ENCODE peak calls at places on chromosomes 16 and 17, in five cellular contexts. Z is non-pigmented ciliary epithelial cell; E is heart right ventricle; W is adrenal gland; R is activated CD4-positive, alpha-beta memory T cell treated with anti-CD3 and anti-CD28 coated beads for 36 hours. B is an unnamed sample.

GRCh38 chr16:66895697-66895995 is 15.3 kb downstream of the PDP2 start:
- DNase-seq in E (no peak), Z (no peak), R (no peak), W (no peak), B (no peak)

GRCh38 chr16:59463776-59464175 is 729.7 kb upstream of the GOT2 start:
- DNase-seq in E (no peak), W (no peak), Z (no peak), R (no peak), B (no peak)

GRCh38 chr17:33287096-33287495 is 6.0 kb downstream of the ASIC2 start:
- DNase-seq in Z (no peak), E (no peak), W (no peak), R (no peak), B (no peak)

GRCh38 chr16:56911771-56912541 is 20.0 kb upstream of the HERPUD1 start:
- DNase-seq in E (peak), Z (no peak), W (no peak), R (no peak), B (peak)

GRCh38 chr17:45873728-45874127 is 20.6 kb upstream of the MAPT start:
- DNase-seq in W (no peak), R (peak), Z (no peak), E (no peak), B (no peak)

GRCh38 chr16:21952040-21952792 is 945 bp upstream of the UQCRC2 start:
- DNase-seq in E (peak), R (peak), W (peak), Z (no peak), B (peak)

GRCh38 chr17:28484296-28484695 is 10.9 kb downstream of the SLC13A2 start:
- DNase-seq in E (no peak), Z (no peak), W (no peak), R (peak), B (no peak)

GRCh38 chr17:50872710-50873424 is 6.7 kb upstream of the TOB1 start:
- DNase-seq in W (no peak), R (peak), E (no peak), Z (no peak), B (no peak)

GRCh38 chr17:40358323-40359038 is 6.1 kb downstream of the GJD3 start:
- DNase-seq in R (peak), Z (no peak), W (peak), E (peak), B (peak)

GRCh38 chr16:81703177-81704155 is 75.6 kb upstream of the PLCG2 start:
- DNase-seq in R (peak), W (peak), Z (peak), E (no peak), B (no peak)

GRCh38 chr17:1686086-1686485 is 1.4 kb upstream of the PRPF8 start:
- DNase-seq in E (no peak), Z (no peak), R (no peak), W (no peak), B (no peak)

GRCh38 chr17:69773081-69773480 is 301.9 kb upstream of the KCNJ16 start:
- DNase-seq in Z (no peak), R (no peak), W (no peak), E (no peak), B (no peak)

GRCh38 chr17:73096201-73096600 is 3.7 kb upstream of the SLC39A11 start:
- DNase-seq in E (no peak), Z (no peak), R (no peak), W (no peak), B (no peak)

GRCh38 chr17:79393358-79394038 is 217.4 kb downstream of the RBFOX3 start:
- DNase-seq in W (peak), Z (no peak), R (peak), E (peak), B (peak)

GRCh38 chr16:69596801-69597200 is 31.0 kb downstream of the NFAT5 start:
- DNase-seq in R (no peak), Z (no peak), W (no peak), E (no peak), B (no peak)

GRCh38 chr16:67027046-67027445 is 1.9 kb upstream of the CBFB start:
- DNase-seq in R (peak), W (no peak), Z (no peak), E (no peak), B (no peak)

GRCh38 chr17:35894206-35894605 is 14.0 kb upstream of the CCL5 start:
- DNase-seq in E (no peak), R (no peak), W (no peak), Z (no peak), B (no peak)

GRCh38 chr16:65547799-65548446 is 426.1 kb upstream of the CDH11 start:
- DNase-seq in W (no peak), Z (peak), R (no peak), E (no peak), B (no peak)

GRCh38 chr17:71423871-71424546 is 696.8 kb upstream of the SOX9 start:
- DNase-seq in W (no peak), E (no peak), R (no peak), Z (peak), B (no peak)

GRCh38 chr17:54864636-54865420 is 35.8 kb upstream of the TOM1L1 start:
- DNase-seq in W (no peak), R (no peak), Z (no peak), E (no peak), B (no peak)

GRCh38 chr17:69654981-69655581 is 240.6 kb downstream of the MAP2K6 start:
- DNase-seq in W (no peak), E (no peak), Z (no peak), R (no peak), B (no peak)

GRCh38 chr16:4915226-4915761 is 21.7 kb downstream of the PPL start:
- DNase-seq in E (no peak), W (no peak), R (no peak), Z (peak), B (no peak)

GRCh38 chr16:50040028-50040427 is 15.0 kb downstream of the CNEP1R1 start:
- DNase-seq in E (no peak), R (no peak), W (no peak), Z (no peak), B (no peak)

GRCh38 chr17:70555723-70556122 is 386.4 kb downstream of the KCNJ2 start:
- DNase-seq in Z (no peak), R (no peak), E (no peak), W (no peak), B (no peak)

GRCh38 chr17:82065638-82066303 is at the start of gene DUS1L:
- DNase-seq in E (peak), R (peak), Z (no peak), W (peak), B (peak)

GRCh38 chr17:73091770-73092517 is 544 bp downstream of the SLC39A11 start:
- DNase-seq in R (peak), W (no peak), E (peak), Z (no peak), B (no peak)

GRCh38 chr16:56824804-56825203 is 40.2 kb upstream of the SLC12A3 start:
- DNase-seq in E (no peak), W (no peak), R (no peak), Z (no peak), B (no peak)

GRCh38 chr17:12457493-12457892 is 208.2 kb upstream of the MYOCD start:
- DNase-seq in W (no peak), Z (no peak), E (no peak), R (no peak), B (no peak)

GRCh38 chr16:539901-540530 is 12.5 kb downstream of the CAPN15 start:
- DNase-seq in R (no peak), W (no peak), E (no peak), Z (peak), B (no peak)

GRCh38 chr17:81049372-81049911 is 14.5 kb downstream of the BAIAP2 start:
- DNase-seq in E (no peak), R (peak), W (no peak), Z (no peak), B (no peak)

GRCh38 chr16:14418795-14419225 is 211.2 kb downstream of the PARN start:
- DNase-seq in R (no peak), W (no peak), E (no peak), Z (no peak), B (no peak)

GRCh38 chr17:66268247-66268927 is 34.0 kb upstream of the PRKCA start:
- DNase-seq in R (no peak), E (no peak), W (no peak), Z (peak), B (no peak)

GRCh38 chr17:56733833-56734232 is 99.9 kb downstream of the C17orf67 start:
- DNase-seq in Z (no peak), R (no peak), E (no peak), W (no peak), B (no peak)

GRCh38 chr16:13645525-13645924 is 274.4 kb upstream of the ERCC4 start:
- DNase-seq in E (no peak), R (no peak), W (no peak), Z (no peak), B (no peak)

GRCh38 chr17:55420067-55420775 is 1.4 kb downstream of the MMD start:
- DNase-seq in W (no peak), E (no peak), R (peak), Z (no peak), B (no peak)

GRCh38 chr17:2711608-2712299 is at the start of gene CLUH:
- DNase-seq in W (peak), R (peak), Z (peak), E (peak), B (peak)

GRCh38 chr17:4849011-4849536 is 15.9 kb downstream of the MINK1 start:
- DNase-seq in W (no peak), Z (no peak), E (no peak), R (no peak), B (no peak)

GRCh38 chr17:27879987-27880608 is 13.1 kb downstream of the LYRM9 start:
- DNase-seq in W (peak), Z (no peak), R (peak), E (peak), B (peak)

GRCh38 chr16:83692224-83692623 is 115.6 kb upstream of the HSBP1 start:
- DNase-seq in Z (no peak), R (no peak), W (no peak), E (no peak), B (no peak)

B was measured in mucosa of gallbladder.